ENCODE peak calls at places on chromosomes 7 and 10, in seven cellular contexts. A is stimulated activated CD4-positive, alpha-beta T cell treated with anti-CD3 and anti-CD28 coated beads, TNF-alpha, amount 100 ng/mL, for 4 hours; C is cardiac fibroblast; R is cardiac muscle cell; I is HCT116; G is EL; N is HTR-8/SVneo. S is an unnamed sample.

GRCh38 chr7:81280531-81280930 is 361.7 kb upstream of the SEMA3C start:
- DNase-seq in A (no peak), C (no peak), R (no peak), I (no peak), G (no peak), N (no peak), S (no peak)

GRCh38 chr7:106626376-106627293 is 34.3 kb downstream of the CCDC71L start:
- DNase-seq in A (no peak), C (no peak), R (no peak), I (peak), G (no peak), N (no peak), S (no peak)

GRCh38 chr7:435518-436366 is 83.9 kb downstream of the PDGFA start:
- DNase-seq in A (no peak), C (no peak), R (no peak), I (no peak), G (no peak), N (no peak), S (peak)

GRCh38 chr10:16919076-16919972 is 102.1 kb upstream of the RSU1 start:
- DNase-seq in A (no peak), C (peak), R (no peak), I (no peak), G (no peak), N (no peak), S (no peak)

GRCh38 chr10:33746878-33747277 is 412.4 kb upstream of the NRP1 start:
- DNase-seq in A (no peak), C (peak), R (no peak), I (no peak), G (peak), N (no peak), S (peak)

GRCh38 chr10:111511751-111512150 is 434.9 kb downstream of the ADRA2A start:
- DNase-seq in A (no peak), C (no peak), R (peak), I (no peak), G (no peak), N (no peak), S (no peak)

GRCh38 chr7:152527610-152528032 is 91.8 kb upstream of the KMT2C start:
- DNase-seq in A (no peak), C (no peak), R (no peak), I (no peak), G (no peak), N (no peak), S (peak)

GRCh38 chr10:133237241-133238065 is at the start of gene VENTX:
- DNase-seq in A (no peak), C (no peak), R (no peak), I (no peak), G (no peak), N (no peak), S (no peak)

GRCh38 chr7:65750511-65751344 is 122.1 kb upstream of the VKORC1L1 start:
- DNase-seq in A (peak), C (peak), R (peak), I (peak), G (peak), N (peak), S (peak)

GRCh38 chr7:102140952-102141370 is 145.7 kb upstream of the SH2B2 start:
- DNase-seq in A (no peak), C (no peak), R (no peak), I (no peak), G (no peak), N (no peak), S (no peak)

GRCh38 chr7:107857541-107857912 is 33.5 kb upstream of the DLD start:
- DNase-seq in A (no peak), C (peak), R (no peak), I (no peak), G (peak), N (no peak), S (peak)

GRCh38 chr7:102821994-102822747 is 73.4 kb downstream of the FAM185A start:
- DNase-seq in A (no peak), C (no peak), R (no peak), I (no peak), G (no peak), N (no peak), S (no peak)

GRCh38 chr10:99740933-99741559 is 9.0 kb downstream of the CUTC start:
- DNase-seq in A (no peak), C (no peak), R (no peak), I (no peak), G (no peak), N (no peak), S (no peak)